ENCODE peak calls at places on chromosomes 5 and 9, in four cellular contexts. D is AG09309, X is RWPE2, A is astrocyte. C is an unnamed sample.

GRCh38 chr9:84337252-84337651 is 3.3 kb downstream of the SLC28A3 start:
- DNase-seq in D (no peak), X (no peak), A (no peak), C (no peak)

GRCh38 chr9:33818167-33818831 is 1.3 kb downstream of the UBE2R2 start:
- DNase-seq in D (no peak), X (no peak), A (no peak), C (no peak)

GRCh38 chr5:175219256-175219835 is 224.6 kb downstream of the DRD1 start:
- DNase-seq in D (peak; percentile 27), X (no peak), A (peak; percentile 21), C (no peak)

GRCh38 chr5:141651728-141652105 is 499 bp upstream of the FCHSD1 start:
- DNase-seq in D (no peak), X (no peak), A (no peak), C (no peak)

GRCh38 chr9:83599071-83599470 is 23.9 kb upstream of the IDNK start:
- DNase-seq in D (no peak), X (no peak), A (no peak), C (no peak)

GRCh38 chr5:55176176-55176818 is 3.3 kb upstream of the CDC20B start:
- DNase-seq in D (no peak), X (peak; percentile 76), A (no peak), C (peak; percentile 87)

GRCh38 chr5:143355710-143356109 is 47.8 kb downstream of the NR3C1 start:
- DNase-seq in D (peak; percentile 75), X (peak; percentile 91), A (peak; percentile 90), C (no peak)

GRCh38 chr5:173670130-173670591 is 53.7 kb upstream of the BOD1 start:
- DNase-seq in D (peak; percentile 35), X (no peak), A (peak; percentile 54), C (no peak)

GRCh38 chr9:8863064-8863463 is 1063.5 kb upstream of the DMAC1 start:
- DNase-seq in D (no peak), X (no peak), A (no peak), C (no peak)

GRCh38 chr5:113606298-113607134 is 93.0 kb downstream of the YTHDC2 start:
- DNase-seq in D (no peak), X (no peak), A (peak; percentile 37), C (peak; percentile 64)

GRCh38 chr5:164420161-164420560 is 914.7 kb downstream of the MAT2B start:
- DNase-seq in D (no peak), X (no peak), A (no peak), C (no peak)

GRCh38 chr5:164422400-164422799 is 917.0 kb downstream of the MAT2B start:
- DNase-seq in D (no peak), X (no peak), A (peak; percentile 8), C (peak; percentile 58)
- TF ChIP-seq CTCF in D (peak; percentile 10), X (peak; percentile 27), A (peak; percentile 7), C (peak; percentile 60)

GRCh38 chr9:116152390-116152789 is 1.2 kb upstream of the PAPPA start:
- DNase-seq in D (no peak), X (no peak), A (no peak), C (no peak)
- TF ChIP-seq CTCF in D (peak; percentile 31), X (peak; percentile 61), A (peak; percentile 31), C (peak; percentile 14)

DNA sequence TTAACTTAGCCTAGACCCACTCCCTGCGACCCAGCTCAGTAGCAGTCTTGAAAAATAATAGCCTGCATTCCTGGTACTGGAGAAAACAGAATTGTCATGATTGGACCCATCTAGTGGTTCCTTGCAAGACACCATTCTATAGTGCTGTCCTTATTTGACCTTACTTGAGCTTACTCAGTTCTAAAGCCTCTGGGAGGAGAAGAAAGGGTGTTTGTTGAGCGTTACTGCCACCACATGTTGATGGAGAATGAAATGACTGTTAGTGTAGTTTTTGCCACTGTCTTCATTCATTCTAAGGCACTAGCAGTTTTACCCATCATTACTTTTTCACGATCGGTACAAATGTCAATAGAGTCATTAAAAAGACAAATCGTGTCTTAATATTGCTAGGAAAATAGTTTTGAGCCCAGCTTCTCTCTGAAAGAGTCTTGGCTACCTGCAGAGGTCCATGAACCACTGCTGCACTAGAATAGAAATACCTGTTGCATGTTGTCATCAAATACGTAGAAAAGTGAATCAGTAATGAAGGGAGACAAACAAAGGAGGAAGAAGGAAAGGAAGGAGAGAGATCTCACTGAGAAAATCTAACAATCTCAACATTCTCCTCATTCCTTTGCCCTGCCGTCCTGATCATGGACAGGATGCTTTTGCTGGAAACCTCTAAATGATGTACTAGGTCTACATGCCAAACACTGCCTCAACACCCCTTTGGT is 96.0 kb downstream of the LIX1 start:
- DNase-seq in D (peak; percentile 3), X (no peak), A (peak; percentile 8), C (no peak)
- TF ChIP-seq CTCF in D (peak; percentile 8), X (no peak), A (no peak), C (no peak)

GRCh38 chr5:37841223-37841622 is 1.4 kb upstream of the GDNF start:
- DNase-seq in D (no peak), X (no peak), A (peak; percentile 49), C (no peak)

GRCh38 chr5:37839441-37840035 is 303 bp downstream of the GDNF start:
- DNase-seq in D (no peak), X (no peak), A (peak; percentile 62), C (no peak)

GRCh38 chr5:37842048-37842447 is 2.2 kb upstream of the GDNF start:
- DNase-seq in D (no peak), X (no peak), A (no peak), C (no peak)

GRCh38 chr5:37838933-37839341 is 904 bp downstream of the GDNF start:
- DNase-seq in D (no peak), X (no peak), A (no peak), C (no peak)

DNA sequence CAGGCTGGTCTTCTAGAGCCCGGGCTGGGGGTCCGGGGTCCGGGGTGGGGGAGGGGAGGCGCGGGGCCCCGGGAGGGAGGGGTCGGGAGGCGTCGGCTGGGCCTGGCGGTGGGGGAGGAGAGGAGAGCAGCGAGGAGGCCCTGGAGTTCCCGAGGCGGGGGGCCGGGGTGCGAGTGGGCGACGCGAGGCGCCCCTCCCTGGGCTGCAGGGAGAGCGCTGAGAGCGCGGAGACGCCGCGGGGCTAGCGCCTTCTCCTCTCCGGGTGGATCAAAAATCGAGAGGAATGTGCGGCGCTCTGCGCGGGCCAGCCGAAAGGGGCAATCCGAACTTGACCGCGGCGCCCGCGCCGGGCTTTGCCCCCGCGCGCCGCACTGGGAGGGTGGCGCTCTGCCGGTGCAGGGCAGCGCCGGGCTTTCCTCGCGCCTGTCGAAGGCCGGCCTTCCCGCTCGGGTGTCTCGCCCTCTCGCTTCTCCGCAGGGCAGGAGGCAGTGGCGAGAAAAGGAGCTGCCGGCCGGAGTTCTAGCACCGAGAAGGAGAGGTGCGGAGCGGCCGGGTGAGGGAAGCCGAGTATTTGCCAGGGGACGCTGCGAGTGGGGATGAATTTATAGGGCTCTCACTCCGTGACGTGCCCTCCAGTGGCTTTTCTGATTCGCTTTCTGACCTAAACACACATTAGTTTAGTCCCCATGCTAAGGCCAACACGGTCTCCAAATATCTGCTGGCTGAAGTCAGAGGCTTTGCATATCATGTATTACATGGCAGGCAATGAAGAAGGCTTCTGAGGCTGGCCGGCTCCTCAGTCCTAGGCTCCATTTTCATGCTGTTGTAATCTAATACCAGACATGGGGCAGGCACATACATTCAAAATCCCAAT is at the start of gene GDNF:
- DNase-seq in D (no peak), X (no peak), A (peak; percentile 64), C (no peak)
- TF ChIP-seq CTCF in D (peak; percentile 23), X (peak; percentile 57), A (peak; percentile 6), C (no peak)

GRCh38 chr5:4640793-4641192 is 499.3 kb upstream of the ADAMTS16 start:
- DNase-seq in D (no peak), X (no peak), A (peak; percentile 28), C (no peak)
- TF ChIP-seq CTCF in D (no peak), X (peak; percentile 49), A (peak; percentile 17), C (peak; percentile 24)

DNA sequence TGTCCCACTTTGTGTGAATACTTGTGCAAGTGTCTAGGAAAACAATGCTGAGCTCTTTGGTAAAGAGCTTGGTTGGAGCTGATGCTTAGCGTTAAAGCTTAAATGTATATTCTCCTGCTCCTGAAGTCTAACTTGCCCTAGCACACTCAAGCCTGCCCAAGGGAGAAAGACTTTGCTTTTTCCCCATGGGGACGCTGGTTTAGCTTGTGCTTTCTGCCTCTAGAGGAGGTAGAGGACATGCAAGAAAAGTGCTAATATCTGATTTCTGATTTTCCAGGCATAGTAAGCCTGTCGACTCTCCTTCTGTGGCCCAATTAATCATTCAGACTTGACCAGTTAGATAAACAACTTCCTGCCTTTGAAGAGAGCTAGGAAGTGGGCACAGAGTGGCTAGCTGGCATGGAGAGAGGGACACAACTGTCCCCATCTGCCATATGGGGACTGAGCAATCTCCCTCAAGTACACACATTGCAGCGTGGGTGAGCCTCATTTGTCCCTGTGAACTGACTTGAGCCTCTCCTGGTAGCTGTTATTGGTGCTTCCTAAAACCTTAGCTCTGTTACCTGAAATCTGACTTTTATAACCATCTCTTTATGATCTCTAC is 348.4 kb downstream of the BRINP1 start:
- DNase-seq in D (no peak), X (no peak), A (no peak), C (no peak)
- TF ChIP-seq CTCF in D (no peak), X (no peak), A (no peak), C (no peak)

GRCh38 chr5:167812871-167813270 is 478.6 kb upstream of the WWC1 start:
- DNase-seq in D (no peak), X (no peak), A (no peak), C (no peak)
- TF ChIP-seq CTCF in D (no peak), X (no peak), A (no peak), C (no peak)

GRCh38 chr5:122683631-122684030 is 91.2 kb upstream of the SNX2 start:
- DNase-seq in D (no peak), X (no peak), A (no peak), C (no peak)

DNA sequence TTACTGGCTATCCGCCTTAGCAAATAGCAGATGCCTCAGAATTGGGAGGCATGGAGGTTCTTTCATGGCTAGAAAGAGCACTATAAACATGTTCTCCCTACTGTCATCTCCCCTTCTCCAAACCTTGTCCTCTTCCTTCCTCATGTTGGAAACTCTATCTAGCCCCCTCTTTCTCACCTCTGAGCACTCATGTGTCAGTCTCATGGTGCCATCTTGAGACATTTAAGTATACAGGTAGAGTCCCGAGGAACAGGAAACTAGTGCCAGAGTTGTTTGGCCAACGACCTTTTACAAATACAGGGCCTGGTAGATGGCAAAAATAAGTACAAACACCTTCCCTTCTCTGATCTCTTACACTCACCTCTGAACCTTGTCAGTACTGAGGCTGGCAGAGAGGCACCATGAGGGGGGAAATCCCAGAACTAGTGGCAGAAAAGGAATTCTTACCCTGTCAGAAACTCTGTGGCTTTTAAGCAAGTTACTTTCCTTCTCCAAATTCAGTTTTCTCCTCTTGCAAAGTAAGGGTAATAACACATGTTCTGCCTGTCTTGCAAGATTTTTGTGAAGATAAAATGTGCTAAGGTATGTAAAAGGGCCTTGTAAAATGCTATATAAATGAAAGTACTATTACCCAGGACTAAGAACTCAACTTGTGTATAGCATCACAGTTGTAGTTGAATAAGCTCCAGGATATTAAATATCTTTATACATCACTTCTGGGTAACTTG is 94.1 kb upstream of the SNX2 start:
- DNase-seq in D (no peak), X (no peak), A (no peak), C (no peak)
- TF ChIP-seq CTCF in D (no peak), X (no peak), A (no peak), C (no peak)

GRCh38 chr9:100819980-100820379 is 208.5 kb upstream of the PLPPR1 start:
- DNase-seq in D (no peak), X (no peak), A (no peak), C (no peak)
- TF ChIP-seq CTCF in D (no peak), X (no peak), A (no peak), C (no peak)

DNA sequence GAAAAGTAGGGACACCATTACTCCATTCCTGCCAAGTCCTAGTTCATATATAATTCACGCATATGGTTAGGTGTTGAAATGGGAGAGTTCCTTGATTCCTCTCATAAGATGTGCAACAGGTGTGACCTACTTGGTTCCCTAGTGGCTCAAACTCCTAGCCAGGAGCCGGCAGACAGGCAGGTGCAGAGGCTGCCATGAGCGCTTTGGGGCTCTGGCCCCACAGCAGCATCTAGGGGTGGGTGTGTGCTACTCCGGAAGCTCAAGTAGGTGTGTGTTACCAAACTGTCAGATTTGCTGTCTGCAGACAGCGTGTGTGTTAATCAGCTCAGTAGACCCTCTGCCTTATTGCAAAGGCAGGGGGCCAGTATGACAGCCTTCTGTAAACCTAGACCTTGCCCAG is 1652.4 kb upstream of the ACO1 start:
- DNase-seq in D (no peak), X (no peak), A (no peak), C (peak; percentile 42)
- TF ChIP-seq CTCF in D (no peak), X (no peak), A (no peak), C (no peak)

C was measured in Caco-2.